ENCODE peak calls at places on chromosome 16, in six cellular contexts. One of them, this sample, is unnamed.

GRCh38 chr16:69941251-69942098 is 9.7 kb upstream of the CLEC18A start:
- DNase-seq in stomach: no peak
- DNase-seq in thoracic aorta: no peak
- DNase-seq in lung: peak; percentile 40
- DNase-seq in upper lobe of right lung: peak; percentile 64
- DNase-seq in ascending aorta: no peak
- DNase-seq in this sample: no peak

GRCh38 chr16:87472142-87472778 is 20.6 kb downstream of the ZCCHC14 start:
- DNase-seq in ascending aorta: no peak
- DNase-seq in stomach: no peak
- DNase-seq in upper lobe of right lung: no peak
- DNase-seq in thoracic aorta: no peak
- DNase-seq in lung: no peak
- DNase-seq in this sample: no peak

GRCh38 chr16:50964491-50964890 is 186.6 kb downstream of the SALL1 start:
- DNase-seq in thoracic aorta: no peak
- DNase-seq in upper lobe of right lung: no peak
- DNase-seq in lung: no peak
- DNase-seq in stomach: no peak
- DNase-seq in ascending aorta: no peak
- DNase-seq in this sample: no peak

GRCh38 chr16:275786-276232 is at the start of gene RGS11:
- DNase-seq in lung: no peak
- DNase-seq in ascending aorta: no peak
- DNase-seq in stomach: no peak
- DNase-seq in upper lobe of right lung: peak; percentile 61
- DNase-seq in thoracic aorta: no peak
- DNase-seq in this sample: no peak

GRCh38 chr16:83113317-83113716 is 486.5 kb downstream of the CDH13 start:
- DNase-seq in lung: no peak
- DNase-seq in thoracic aorta: no peak
- DNase-seq in stomach: no peak
- DNase-seq in upper lobe of right lung: no peak
- DNase-seq in ascending aorta: no peak
- DNase-seq in this sample: no peak

GRCh38 chr16:2033057-2033911 is 6.6 kb downstream of the NHERF2 start:
- DNase-seq in lung: no peak
- DNase-seq in upper lobe of right lung: peak; percentile 78
- DNase-seq in thoracic aorta: peak; percentile 36
- DNase-seq in ascending aorta: peak; percentile 39
- DNase-seq in stomach: peak; percentile 64
- DNase-seq in this sample: peak; percentile 76

GRCh38 chr16:85256190-85256739 is 144.0 kb upstream of the CIBAR2 start:
- DNase-seq in lung: no peak
- DNase-seq in stomach: peak; percentile 31
- DNase-seq in ascending aorta: no peak
- DNase-seq in thoracic aorta: no peak
- DNase-seq in upper lobe of right lung: no peak
- DNase-seq in this sample: no peak

GRCh38 chr16:27426423-27427408 is 24.7 kb downstream of the IL21R start:
- DNase-seq in ascending aorta: no peak
- DNase-seq in thoracic aorta: no peak
- DNase-seq in upper lobe of right lung: peak; percentile 57
- DNase-seq in lung: peak; percentile 38
- DNase-seq in stomach: peak; percentile 26
- DNase-seq in this sample: no peak

GRCh38 chr16:10835281-10835931 is 16.8 kb upstream of the TVP23A start:
- DNase-seq in lung: no peak
- DNase-seq in upper lobe of right lung: peak; percentile 28
- DNase-seq in thoracic aorta: no peak
- DNase-seq in stomach: no peak
- DNase-seq in ascending aorta: no peak
- DNase-seq in this sample: no peak

GRCh38 chr16:10831899-10832886 is 13.6 kb upstream of the TVP23A start:
- DNase-seq in thoracic aorta: no peak
- DNase-seq in ascending aorta: no peak
- DNase-seq in stomach: no peak
- DNase-seq in lung: no peak
- DNase-seq in upper lobe of right lung: peak; percentile 48
- DNase-seq in this sample: no peak

GRCh38 chr16:10834766-10835165 is 16.2 kb upstream of the TVP23A start:
- DNase-seq in ascending aorta: no peak
- DNase-seq in thoracic aorta: no peak
- DNase-seq in lung: no peak
- DNase-seq in stomach: no peak
- DNase-seq in upper lobe of right lung: peak; percentile 17
- DNase-seq in this sample: no peak

GRCh38 chr16:10834130-10834529 is 15.5 kb upstream of the TVP23A start:
- DNase-seq in upper lobe of right lung: peak; percentile 46
- DNase-seq in stomach: no peak
- DNase-seq in lung: no peak
- DNase-seq in thoracic aorta: no peak
- DNase-seq in ascending aorta: no peak
- DNase-seq in this sample: no peak

DNA sequence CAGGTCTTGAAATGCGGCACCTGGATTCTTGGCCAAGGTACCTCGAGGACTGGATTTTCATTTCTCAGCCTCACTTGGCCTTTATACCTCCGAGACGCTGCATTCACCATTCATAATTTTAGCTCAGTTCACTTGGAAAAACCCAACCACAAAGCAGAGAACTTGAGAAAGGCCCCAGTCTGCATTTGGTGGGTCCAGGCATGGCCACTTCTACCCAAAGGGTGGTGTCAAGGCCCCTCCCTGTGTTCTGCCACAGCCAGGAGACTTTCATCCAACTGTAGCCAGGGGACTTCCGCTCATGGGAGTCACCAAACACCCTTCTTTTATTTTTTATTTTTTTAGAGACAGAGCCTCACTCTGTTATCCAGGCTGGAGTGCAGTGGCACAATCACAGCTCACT is 14.7 kb upstream of the TVP23A start:
- DNase-seq in lung: no peak
- DNase-seq in upper lobe of right lung: peak; percentile 19
- DNase-seq in thoracic aorta: no peak
- DNase-seq in stomach: no peak
- DNase-seq in ascending aorta: no peak
- DNase-seq in this sample: no peak
- H3K4me1 ChIP-seq in lung: peaks cover 4% of the 10 kb centered on the region
- H3K4me1 ChIP-seq in upper lobe of right lung: peaks cover 16% of the 10 kb centered on the region
- H3K4me1 ChIP-seq in thoracic aorta: peaks cover 23% of the 10 kb centered on the region
- H3K4me1 ChIP-seq in stomach: peaks cover 13% of the 10 kb centered on the region
- H3K4me1 ChIP-seq in ascending aorta: peaks cover 9% of the 10 kb centered on the region
- H3K4me1 ChIP-seq in this sample: peaks cover 20% of the 10 kb centered on the region

GRCh38 chr16:3295209-3295608 is 10.0 kb downstream of the TIGD7 start:
- DNase-seq in lung: no peak
- DNase-seq in upper lobe of right lung: no peak
- DNase-seq in ascending aorta: no peak
- DNase-seq in stomach: no peak
- DNase-seq in thoracic aorta: no peak
- DNase-seq in this sample: no peak

GRCh38 chr16:3289998-3290673 is 6.8 kb downstream of the ZNF263 start:
- DNase-seq in upper lobe of right lung: no peak
- DNase-seq in lung: no peak
- DNase-seq in thoracic aorta: no peak
- DNase-seq in ascending aorta: no peak
- DNase-seq in stomach: no peak
- DNase-seq in this sample: no peak

GRCh38 chr16:3292604-3293003 is 9.3 kb downstream of the ZNF263 start:
- DNase-seq in ascending aorta: no peak
- DNase-seq in thoracic aorta: no peak
- DNase-seq in upper lobe of right lung: no peak
- DNase-seq in lung: no peak
- DNase-seq in stomach: no peak
- DNase-seq in this sample: no peak

GRCh38 chr16:3295783-3296182 is 9.4 kb downstream of the TIGD7 start:
- DNase-seq in thoracic aorta: no peak
- DNase-seq in stomach: no peak
- DNase-seq in upper lobe of right lung: no peak
- DNase-seq in lung: no peak
- DNase-seq in ascending aorta: no peak
- DNase-seq in this sample: no peak
- H3K9me3 ChIP-seq in thoracic aorta: peaks cover 89% of the 10 kb centered on the region
- H3K9me3 ChIP-seq in stomach: peaks cover 100% of the 10 kb centered on the region
- H3K9me3 ChIP-seq in upper lobe of right lung: peaks cover 78% of the 10 kb centered on the region
- H3K9me3 ChIP-seq in lung: peaks cover 43% of the 10 kb centered on the region
- H3K9me3 ChIP-seq in ascending aorta: peaks cover 100% of the 10 kb centered on the region
- H3K9me3 ChIP-seq in this sample: peaks cover 100% of the 10 kb centered on the region

GRCh38 chr16:73122604-73123386 is 74.9 kb upstream of the ZFHX3 start:
- DNase-seq in lung: no peak
- DNase-seq in thoracic aorta: no peak
- DNase-seq in stomach: no peak
- DNase-seq in ascending aorta: no peak
- DNase-seq in upper lobe of right lung: no peak
- DNase-seq in this sample: peak; percentile 48
- TF ChIP-seq CTCF in lung: no peak
- TF ChIP-seq CTCF in thoracic aorta: no peak
- TF ChIP-seq CTCF in stomach: no peak
- TF ChIP-seq CTCF in ascending aorta: no peak
- TF ChIP-seq CTCF in upper lobe of right lung: no peak
- TF ChIP-seq CTCF in this sample: no peak

GRCh38 chr16:86387461-86388440 is 122.6 kb upstream of the FOXF1 start:
- DNase-seq in stomach: no peak
- DNase-seq in lung: no peak
- DNase-seq in thoracic aorta: no peak
- DNase-seq in upper lobe of right lung: no peak
- DNase-seq in ascending aorta: no peak
- DNase-seq in this sample: no peak

GRCh38 chr16:86390335-86390734 is 120.0 kb upstream of the FOXF1 start:
- DNase-seq in thoracic aorta: no peak
- DNase-seq in ascending aorta: no peak
- DNase-seq in lung: no peak
- DNase-seq in stomach: no peak
- DNase-seq in upper lobe of right lung: no peak
- DNase-seq in this sample: no peak

GRCh38 chr16:86391486-86391885 is 118.8 kb upstream of the FOXF1 start:
- DNase-seq in stomach: no peak
- DNase-seq in thoracic aorta: no peak
- DNase-seq in lung: no peak
- DNase-seq in upper lobe of right lung: no peak
- DNase-seq in ascending aorta: no peak
- DNase-seq in this sample: no peak

GRCh38 chr16:86389566-86390328 is 120.6 kb upstream of the FOXF1 start:
- DNase-seq in lung: no peak
- DNase-seq in ascending aorta: no peak
- DNase-seq in thoracic aorta: no peak
- DNase-seq in upper lobe of right lung: no peak
- DNase-seq in stomach: no peak
- DNase-seq in this sample: no peak

GRCh38 chr16:86388976-86389375 is 121.4 kb upstream of the FOXF1 start:
- DNase-seq in lung: no peak
- DNase-seq in upper lobe of right lung: no peak
- DNase-seq in ascending aorta: no peak
- DNase-seq in stomach: no peak
- DNase-seq in thoracic aorta: no peak
- DNase-seq in this sample: no peak
- H3K4me1 ChIP-seq in lung: no peaks in the 10 kb centered on the region
- H3K4me1 ChIP-seq in upper lobe of right lung: peaks cover 9% of the 10 kb centered on the region
- H3K4me1 ChIP-seq in ascending aorta: no peaks in the 10 kb centered on the region
- H3K4me1 ChIP-seq in stomach: no peaks in the 10 kb centered on the region
- H3K4me1 ChIP-seq in thoracic aorta: no peaks in the 10 kb centered on the region
- H3K4me1 ChIP-seq in this sample: peaks cover 7% of the 10 kb centered on the region

This sample was measured in left ventricle myocardium inferior.